ENCODE peak calls at places on chromosomes 16 and 17, in four cellular contexts. One of them, this sample, is unnamed.

GRCh38 chr16:10385725-10386516 is at the start of gene ATF7IP2:
- DNase-seq in ovary: peak; percentile 85
- DNase-seq in Panc1: peak; percentile 80
- DNase-seq in omental fat pad: peak; percentile 77
- DNase-seq in this sample: peak; percentile 86

GRCh38 chr16:88993006-88993787 is 16.2 kb upstream of the CBFA2T3 start:
- DNase-seq in Panc1: no peak
- DNase-seq in ovary: no peak
- DNase-seq in omental fat pad: no peak
- DNase-seq in this sample: no peak

GRCh38 chr17:7046127-7046724 is 2.3 kb upstream of the SLC16A11 start:
- DNase-seq in omental fat pad: no peak
- DNase-seq in ovary: no peak
- DNase-seq in Panc1: no peak
- DNase-seq in this sample: peak; percentile 30

GRCh38 chr16:19001788-19002187 is 18.1 kb downstream of the TMC7 start:
- DNase-seq in omental fat pad: no peak
- DNase-seq in Panc1: no peak
- DNase-seq in ovary: no peak
- DNase-seq in this sample: no peak

GRCh38 chr16:27859020-27859419 is 204.5 kb downstream of the GSG1L start:
- DNase-seq in omental fat pad: no peak
- DNase-seq in Panc1: no peak
- DNase-seq in ovary: no peak
- DNase-seq in this sample: no peak

GRCh38 chr16:55042556-55043432 is 112.1 kb downstream of the IRX5 start:
- DNase-seq in Panc1: no peak
- DNase-seq in omental fat pad: no peak
- DNase-seq in ovary: no peak
- DNase-seq in this sample: no peak

GRCh38 chr16:31363721-31364120 is 8.7 kb downstream of the ITGAX start:
- DNase-seq in Panc1: no peak
- DNase-seq in omental fat pad: peak; percentile 11
- DNase-seq in ovary: no peak
- DNase-seq in this sample: no peak

GRCh38 chr16:89638455-89638854 is 19.1 kb downstream of the CHMP1A start:
- DNase-seq in ovary: no peak
- DNase-seq in omental fat pad: no peak
- DNase-seq in Panc1: no peak
- DNase-seq in this sample: no peak

GRCh38 chr16:25925466-25925865 is 233.7 kb downstream of the HS3ST4 start:
- DNase-seq in ovary: no peak
- DNase-seq in omental fat pad: no peak
- DNase-seq in Panc1: no peak
- DNase-seq in this sample: no peak

GRCh38 chr17:77882481-77883212 is 75.9 kb upstream of the TNRC6C start:
- DNase-seq in Panc1: no peak
- DNase-seq in omental fat pad: peak; percentile 43
- DNase-seq in ovary: no peak
- DNase-seq in this sample: peak; percentile 59

GRCh38 chr16:69865701-69866100 is 85.4 kb upstream of the CLEC18A start:
- DNase-seq in ovary: no peak
- DNase-seq in Panc1: no peak
- DNase-seq in omental fat pad: no peak
- DNase-seq in this sample: no peak

GRCh38 chr17:79976451-79976850 is 59.2 kb downstream of the TBC1D16 start:
- DNase-seq in Panc1: no peak
- DNase-seq in omental fat pad: no peak
- DNase-seq in ovary: no peak
- DNase-seq in this sample: no peak

GRCh38 chr16:22386976-22387375 is 12.6 kb upstream of the CDR2 start:
- DNase-seq in omental fat pad: no peak
- DNase-seq in Panc1: no peak
- DNase-seq in ovary: no peak
- DNase-seq in this sample: no peak

GRCh38 chr17:78924481-78925151 is 571 bp downstream of the TIMP2 start:
- DNase-seq in ovary: peak; percentile 68
- DNase-seq in Panc1: no peak
- DNase-seq in omental fat pad: no peak
- DNase-seq in this sample: no peak

GRCh38 chr17:27540300-27541105 is 84.3 kb downstream of the KSR1 start:
- DNase-seq in ovary: peak; percentile 93
- DNase-seq in Panc1: no peak
- DNase-seq in omental fat pad: peak; percentile 64
- DNase-seq in this sample: no peak

GRCh38 chr17:44084131-44084538 is 13.6 kb downstream of the G6PC3 start:
- DNase-seq in Panc1: no peak
- DNase-seq in omental fat pad: no peak
- DNase-seq in ovary: no peak
- DNase-seq in this sample: no peak

GRCh38 chr16:74456290-74456625 is 35.0 kb upstream of the CLEC18B start:
- DNase-seq in omental fat pad: no peak
- DNase-seq in ovary: no peak
- DNase-seq in Panc1: no peak
- DNase-seq in this sample: no peak

GRCh38 chr16:31868701-31869167 is 4.9 kb upstream of the ZNF267 start:
- DNase-seq in ovary: peak; percentile 87
- DNase-seq in Panc1: peak; percentile 48
- DNase-seq in omental fat pad: peak; percentile 99
- DNase-seq in this sample: peak; percentile 60

GRCh38 chr17:34665150-34665802 is 85.9 kb downstream of the TMEM132E start:
- DNase-seq in Panc1: no peak
- DNase-seq in omental fat pad: no peak
- DNase-seq in ovary: no peak
- DNase-seq in this sample: no peak

GRCh38 chr16:974606-975312 is 4.0 kb upstream of the LMF1 start:
- DNase-seq in ovary: no peak
- DNase-seq in Panc1: no peak
- DNase-seq in omental fat pad: no peak
- DNase-seq in this sample: no peak

GRCh38 chr16:22225060-22225459 is 19.0 kb downstream of the EEF2K start:
- DNase-seq in omental fat pad: no peak
- DNase-seq in Panc1: no peak
- DNase-seq in ovary: no peak
- DNase-seq in this sample: no peak

GRCh38 chr16:85989863-85990643 is 91.1 kb downstream of the IRF8 start:
- DNase-seq in ovary: no peak
- DNase-seq in Panc1: no peak
- DNase-seq in omental fat pad: no peak
- DNase-seq in this sample: peak; percentile 10

GRCh38 chr16:57775661-57776469 is 26.4 kb downstream of the KIFC3 start:
- DNase-seq in Panc1: no peak
- DNase-seq in omental fat pad: no peak
- DNase-seq in ovary: no peak
- DNase-seq in this sample: no peak
- TF ChIP-seq CTCF in Panc1: no peak
- TF ChIP-seq CTCF in omental fat pad: no peak
- TF ChIP-seq CTCF in ovary: no peak
- TF ChIP-seq CTCF in this sample: no peak

GRCh38 chr17:38578641-38579480 is 26.9 kb downstream of the SRCIN1 start:
- DNase-seq in Panc1: no peak
- DNase-seq in ovary: no peak
- DNase-seq in omental fat pad: no peak
- DNase-seq in this sample: no peak

GRCh38 chr17:38577645-38578173 is 28.0 kb downstream of the SRCIN1 start:
- DNase-seq in omental fat pad: no peak
- DNase-seq in ovary: no peak
- DNase-seq in Panc1: no peak
- DNase-seq in this sample: no peak

GRCh38 chr17:38578229-38578628 is 27.5 kb downstream of the SRCIN1 start:
- DNase-seq in ovary: no peak
- DNase-seq in omental fat pad: no peak
- DNase-seq in Panc1: no peak
- DNase-seq in this sample: no peak

GRCh38 chr17:38575781-38576180 is 30.0 kb downstream of the SRCIN1 start:
- DNase-seq in Panc1: no peak
- DNase-seq in omental fat pad: no peak
- DNase-seq in ovary: no peak
- DNase-seq in this sample: no peak

DNA sequence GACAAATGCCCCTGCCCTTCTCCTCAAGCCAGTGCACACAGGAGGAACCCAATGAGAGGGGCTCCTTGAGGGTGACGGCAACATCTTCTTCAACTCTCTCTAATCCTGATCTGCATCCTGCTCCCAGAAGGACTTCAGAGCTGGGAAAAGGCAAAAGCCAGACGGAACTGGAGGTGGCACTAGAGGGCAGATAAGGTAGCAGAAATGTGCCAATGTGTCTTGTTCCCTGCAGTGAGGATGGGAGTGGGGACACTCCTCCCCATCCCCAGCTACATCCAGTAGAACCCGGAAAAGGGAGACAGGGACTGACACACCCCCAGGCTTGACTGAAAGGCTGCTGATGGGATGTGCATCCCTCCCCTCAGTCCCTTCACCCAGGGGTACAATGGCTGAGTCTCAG is 28.5 kb downstream of the SRCIN1 start:
- DNase-seq in omental fat pad: no peak
- DNase-seq in Panc1: no peak
- DNase-seq in ovary: no peak
- DNase-seq in this sample: no peak
- TF ChIP-seq CTCF in omental fat pad: no peak
- TF ChIP-seq CTCF in Panc1: no peak
- TF ChIP-seq CTCF in ovary: no peak
- TF ChIP-seq CTCF in this sample: no peak

DNA sequence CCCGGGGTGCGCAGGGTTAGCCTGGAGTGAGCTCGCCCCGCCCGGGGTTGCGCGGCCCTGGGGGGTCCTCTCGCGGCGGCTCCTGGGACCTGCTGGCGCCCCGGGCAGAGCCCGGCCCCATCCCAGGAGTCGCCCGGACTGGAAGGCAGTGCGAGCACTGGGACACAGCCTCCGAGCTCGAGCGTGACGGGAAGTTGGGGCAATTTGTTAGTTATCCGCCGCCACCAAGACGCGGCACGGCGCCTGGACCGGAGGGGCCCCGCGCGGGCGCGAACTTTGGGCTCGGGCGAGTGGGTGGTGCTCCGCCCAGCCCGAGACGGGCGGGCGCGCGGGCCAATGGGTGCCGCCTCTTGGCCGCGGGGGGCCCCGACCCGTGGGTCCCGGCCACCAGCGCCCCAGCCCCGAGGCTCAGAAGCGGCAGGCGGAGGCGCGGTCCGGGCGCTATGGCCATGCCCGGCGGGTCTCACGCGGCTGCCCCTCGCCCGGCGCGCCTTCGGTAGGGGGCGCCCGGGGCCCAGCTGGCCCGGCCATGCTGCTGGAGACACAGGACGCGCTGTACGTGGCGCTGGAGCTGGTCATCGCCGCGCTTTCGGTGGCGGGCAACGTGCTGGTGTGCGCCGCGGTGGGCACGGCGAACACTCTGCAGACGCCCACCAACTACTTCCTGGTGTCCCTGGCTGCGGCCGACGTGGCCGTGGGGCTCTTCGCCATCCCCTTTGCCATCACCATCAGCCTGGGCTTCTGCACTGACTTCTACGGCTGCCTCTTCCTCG is at the start of gene ADORA2B:
- DNase-seq in ovary: peak; percentile 36
- DNase-seq in omental fat pad: no peak
- DNase-seq in Panc1: no peak
- DNase-seq in this sample: peak; percentile 47
- TF ChIP-seq CTCF in ovary: peak; percentile 17
- TF ChIP-seq CTCF in omental fat pad: no peak
- TF ChIP-seq CTCF in Panc1: peak; percentile 87
- TF ChIP-seq CTCF in this sample: no peak

GRCh38 chr17:4035081-4035680 is 70.9 kb upstream of the ATP2A3 start:
- DNase-seq in Panc1: no peak
- DNase-seq in ovary: no peak
- DNase-seq in omental fat pad: no peak
- DNase-seq in this sample: no peak
- TF ChIP-seq CTCF in Panc1: peak; percentile 16
- TF ChIP-seq CTCF in ovary: no peak
- TF ChIP-seq CTCF in omental fat pad: no peak
- TF ChIP-seq CTCF in this sample: no peak

GRCh38 chr17:57892820-57893595 is 43.2 kb upstream of the MRPS23 start:
- DNase-seq in Panc1: no peak
- DNase-seq in ovary: peak; percentile 81
- DNase-seq in omental fat pad: peak; percentile 78
- DNase-seq in this sample: no peak
- TF ChIP-seq CTCF in Panc1: no peak
- TF ChIP-seq CTCF in ovary: no peak
- TF ChIP-seq CTCF in omental fat pad: no peak
- TF ChIP-seq CTCF in this sample: no peak

This sample was measured in activated B cell treated with CpG ODN at 0.5 μM for 24 hours.